ENCODE peak calls at places on chromosomes 3 and 15, in eight cellular contexts. J is left ventricle myocardium inferior, O is HepG2, X is heart left ventricle, Z is tibial artery, F is epithelial cell of esophagus, B is pancreas, S is dorsolateral prefrontal cortex. M is an unnamed sample.

GRCh38 chr15:66462630-66463029 is 34.9 kb downstream of the SNAPC5 start:
- DNase-seq in O (no peak), F (no peak), S (no peak), J (no peak), Z (no peak), X (no peak), B (no peak), M (no peak)

GRCh38 chr15:51227967-51228783 is 110.2 kb downstream of the CYP19A1 start:
- DNase-seq in F (peak; percentile 68), J (no peak), S (no peak), Z (peak; percentile 78), X (peak; percentile 19), O (peak; percentile 24), B (no peak), M (peak; percentile 96)

GRCh38 chr3:182959474-182960350 is 20.6 kb downstream of the DCUN1D1 start:
- DNase-seq in X (no peak), S (no peak), F (no peak), J (no peak), Z (no peak), B (no peak), O (no peak), M (no peak)

GRCh38 chr3:182255095-182255600 is 538.2 kb upstream of the ATP11B start:
- DNase-seq in B (no peak), Z (no peak), O (no peak), J (no peak), F (no peak), X (no peak), S (no peak), M (no peak)

GRCh38 chr3:149129326-149130123 is at the start of gene HPS3:
- DNase-seq in Z (peak; percentile 95), B (peak; percentile 90), F (peak; percentile 89), S (peak; percentile 94), O (peak; percentile 79), J (peak; percentile 93), X (peak; percentile 93), M (peak; percentile 84)

GRCh38 chr3:30355622-30356021 is 250.8 kb upstream of the TGFBR2 start:
- DNase-seq in J (no peak), F (no peak), S (no peak), O (no peak), B (no peak), X (no peak), Z (no peak), M (no peak)

GRCh38 chr15:52527898-52528464 is 699 bp downstream of the MYO5A start:
- DNase-seq in X (peak; percentile 25), B (peak; percentile 23), O (no peak), J (no peak), S (no peak), F (peak; percentile 62), Z (peak; percentile 68), M (no peak)

GRCh38 chr15:27260523-27260922 is 289.5 kb downstream of the GABRG3 start:
- DNase-seq in B (no peak), X (no peak), J (no peak), S (no peak), Z (no peak), O (no peak), F (no peak), M (no peak)

GRCh38 chr3:8282541-8283165 is 219.0 kb upstream of the LMCD1 start:
- DNase-seq in J (no peak), Z (no peak), S (no peak), X (no peak), B (no peak), O (no peak), F (no peak), M (peak; percentile 27)

GRCh38 chr3:121752261-121752660 is 2.7 kb upstream of the GOLGB1 start:
- DNase-seq in J (no peak), Z (no peak), X (no peak), S (no peak), O (no peak), B (no peak), F (peak; percentile 47), M (no peak)

GRCh38 chr3:121749276-121750086 is at the start of gene GOLGB1:
- DNase-seq in X (peak; percentile 92), J (peak; percentile 92), O (peak; percentile 100), F (peak; percentile 100), S (peak; percentile 95), B (peak; percentile 97), Z (peak; percentile 96), M (peak; percentile 100)

GRCh38 chr3:121748638-121749275 is 784 bp downstream of the GOLGB1 start:
- DNase-seq in O (peak; percentile 74), S (no peak), X (no peak), J (no peak), B (peak; percentile 79), Z (no peak), F (peak; percentile 75), M (peak; percentile 64)

GRCh38 chr3:121750087-121750415 is 510 bp upstream of the GOLGB1 start:
- DNase-seq in X (no peak), B (no peak), S (no peak), Z (no peak), O (no peak), F (no peak), J (no peak), M (no peak)

DNA sequence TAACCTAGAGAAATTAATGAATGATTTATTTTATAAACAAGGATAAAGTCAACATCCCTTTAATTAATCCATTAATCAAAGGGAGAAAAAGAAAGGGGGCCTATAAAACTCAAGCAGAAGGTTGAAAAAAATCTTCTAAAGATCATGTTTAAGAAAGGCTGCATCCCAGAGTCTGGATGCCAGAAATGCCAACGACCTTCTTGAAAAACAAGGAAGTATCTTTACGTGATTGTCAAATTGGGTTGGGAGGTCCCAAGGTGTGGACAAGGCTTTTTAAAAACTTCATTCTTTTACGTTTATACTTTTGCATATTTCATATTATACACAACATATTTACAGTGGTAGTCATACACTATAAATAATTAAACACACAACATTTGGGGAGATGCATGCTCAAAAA is 1.6 kb downstream of the GOLGB1 start:
- DNase-seq in X (no peak), S (no peak), Z (no peak), B (no peak), F (no peak), O (no peak), J (no peak), M (no peak)
- H3K4me3 ChIP-seq in X (peak overlapping the region; percentile 87), S (no peak overlapping the region), Z (peak overlapping the region; percentile 62), B (no peak overlapping the region), F (peak overlapping the region; percentile 90), O (peak overlapping the region; percentile 90), J (peak overlapping the region; percentile 96), M (peak overlapping the region; percentile 95)

GRCh38 chr3:46668591-46668990 is 24.9 kb downstream of the ALS2CL start:
- DNase-seq in J (no peak), X (peak; percentile 15), B (no peak), F (no peak), Z (peak; percentile 38), O (no peak), S (peak; percentile 21), M (no peak)

GRCh38 chr3:46670891-46671427 is 22.5 kb downstream of the ALS2CL start:
- DNase-seq in O (no peak), Z (peak; percentile 39), F (no peak), S (peak; percentile 22), B (peak; percentile 3), X (no peak), J (peak; percentile 6), M (no peak)

GRCh38 chr3:46668116-46668515 is 25.4 kb downstream of the ALS2CL start:
- DNase-seq in B (no peak), J (no peak), O (no peak), F (no peak), S (no peak), Z (peak; percentile 58), X (peak; percentile 18), M (no peak)

GRCh38 chr3:46670000-46670890 is 23.2 kb downstream of the ALS2CL start:
- DNase-seq in X (no peak), B (no peak), F (no peak), Z (peak; percentile 47), J (peak; percentile 12), S (peak; percentile 23), O (no peak), M (no peak)

GRCh38 chr3:46669191-46669999 is 24.1 kb downstream of the ALS2CL start:
- DNase-seq in Z (peak; percentile 48), S (peak; percentile 39), B (no peak), J (no peak), F (no peak), X (peak; percentile 16), O (no peak), M (no peak)
- TF ChIP-seq CTCF in Z (no peak), S (no peak), B (no peak), J (no peak), F (no peak), X (no peak), O (no peak), M (no peak)

GRCh38 chr15:85620321-85621044 is 174.2 kb downstream of the KLHL25 start:
- DNase-seq in O (no peak), S (no peak), F (peak; percentile 62), B (no peak), J (no peak), X (no peak), Z (no peak), M (peak; percentile 93)

GRCh38 chr15:85624241-85624855 is 170.4 kb downstream of the KLHL25 start:
- DNase-seq in X (peak; percentile 57), O (no peak), F (no peak), Z (no peak), B (no peak), J (no peak), S (no peak), M (peak; percentile 74)

GRCh38 chr15:85621096-85621495 is 173.6 kb downstream of the KLHL25 start:
- DNase-seq in S (no peak), X (no peak), Z (no peak), J (no peak), F (no peak), O (no peak), B (no peak), M (peak; percentile 82)

GRCh38 chr15:85623648-85624047 is 171.1 kb downstream of the KLHL25 start:
- DNase-seq in S (no peak), Z (no peak), X (no peak), J (no peak), F (no peak), B (no peak), O (no peak), M (peak; percentile 55)

GRCh38 chr15:85622432-85622831 is 172.3 kb downstream of the KLHL25 start:
- DNase-seq in B (no peak), O (no peak), X (no peak), S (no peak), Z (no peak), J (no peak), F (no peak), M (peak; percentile 83)
- H3K4me3 ChIP-seq in B (no peak overlapping the region), O (no peak overlapping the region), X (peak overlapping the region; percentile 53), S (no peak overlapping the region), Z (peak overlapping the region; percentile 59), J (peak overlapping the region; percentile 65), F (no peak overlapping the region), M (peak overlapping the region; percentile 70)

GRCh38 chr3:115380883-115381572 is 233.9 kb upstream of the ZBTB20 start:
- DNase-seq in X (no peak), Z (no peak), J (no peak), F (no peak), S (no peak), B (no peak), O (no peak), M (no peak)
- TF ChIP-seq CTCF in X (no peak), Z (no peak), J (peak; percentile 18), F (peak; percentile 16), S (no peak), B (no peak), O (no peak), M (peak; percentile 15)

M was measured in fibroblast of mammary gland.